ENCODE peak calls at places on chromosomes 11 and 22, in six cellular contexts. K, U, G, B, R and I are unnamed samples.

GRCh38 chr22:36741968-36742367 is 34.0 kb downstream of the IFT27 start:
- DNase-seq in R (no peak), U (no peak), G (no peak), B (no peak), K (no peak), I (no peak)

GRCh38 chr22:37827056-37827455 is 3.9 kb downstream of the GALR3 start:
- DNase-seq in G (peak), U (peak), K (no peak), R (peak), B (no peak), I (no peak)

GRCh38 chr22:45292675-45293402 is 8.1 kb downstream of the UPK3A start:
- DNase-seq in R (no peak), U (no peak), B (no peak), K (no peak), G (no peak), I (no peak)

GRCh38 chr11:67290801-67291200 is 1.7 kb downstream of the ANKRD13D start:
- DNase-seq in B (no peak), U (no peak), G (no peak), K (no peak), R (no peak), I (no peak)

GRCh38 chr11:132284611-132285010 is 914.2 kb downstream of the NTM start:
- DNase-seq in G (no peak), B (no peak), U (no peak), K (no peak), R (no peak), I (no peak)

GRCh38 chr11:44016546-44017442 is 31.0 kb upstream of the ACCSL start:
- DNase-seq in R (no peak), K (no peak), U (no peak), G (no peak), B (no peak), I (no peak)

GRCh38 chr22:44085743-44086741 is 61.9 kb downstream of the PARVB start:
- DNase-seq in U (no peak), G (peak), K (peak), R (peak), B (peak), I (peak)

GRCh38 chr11:110479445-110480101 is 49.8 kb downstream of the FDX1 start:
- DNase-seq in U (no peak), G (no peak), B (no peak), K (no peak), R (no peak), I (no peak)